ENCODE peak calls at places on chromosomes 11 and 22, in eight cellular contexts. Q is mesenchymal stem cell, I is thyroid gland, T is HS-5, D is amygdala, L is SHP77 treated with DMSO at 0.1 percent for 48 hours, S is psoas muscle, V is pancreas. W is an unnamed sample.

GRCh38 chr22:36892292-36892691 is 21.1 kb upstream of the CSF2RB start:
- DNase-seq in Q (no peak), I (no peak), T (no peak), D (no peak), L (no peak), S (no peak), V (no peak), W (no peak)

GRCh38 chr11:115716577-115717214 is 212.5 kb upstream of the CADM1 start:
- DNase-seq in Q (no peak), I (peak; percentile 56), T (no peak), D (no peak), L (no peak), S (no peak), V (no peak), W (no peak)

GRCh38 chr11:4569075-4569474 is 12.5 kb upstream of the OR52I2 start:
- DNase-seq in Q (no peak), I (no peak), T (no peak), D (no peak), L (no peak), S (no peak), V (no peak), W (no peak)

GRCh38 chr11:48134221-48134922 is 82.2 kb upstream of the OR4B1 start:
- DNase-seq in Q (no peak), I (no peak), T (no peak), D (no peak), L (no peak), S (no peak), V (no peak), W (no peak)

GRCh38 chr11:3803726-3804510 is 4.4 kb upstream of the PGAP2 start:
- DNase-seq in Q (peak; percentile 59), I (no peak), T (peak; percentile 73), D (no peak), L (no peak), S (no peak), V (no peak), W (no peak)

GRCh38 chr11:117145393-117145761 is 1.3 kb downstream of the PAFAH1B2 start:
- DNase-seq in Q (peak; percentile 68), I (no peak), T (no peak), D (no peak), L (no peak), S (no peak), V (no peak), W (no peak)

GRCh38 chr22:24819941-24820461 is 14.0 kb downstream of the SGSM1 start:
- DNase-seq in Q (no peak), I (peak; percentile 60), T (no peak), D (peak; percentile 31), L (no peak), S (no peak), V (peak; percentile 80), W (peak; percentile 78)

GRCh38 chr22:45538284-45538683 is 35.6 kb downstream of the FBLN1 start:
- DNase-seq in Q (no peak), I (peak; percentile 67), T (no peak), D (no peak), L (no peak), S (no peak), V (no peak), W (no peak)

GRCh38 chr11:9790703-9791102 is 126.8 kb downstream of the SWAP70 start:
- DNase-seq in Q (no peak), I (no peak), T (no peak), D (no peak), L (no peak), S (no peak), V (no peak), W (no peak)

GRCh38 chr22:46354176-46354992 is 18.9 kb downstream of the TRMU start:
- DNase-seq in Q (no peak), I (no peak), T (no peak), D (no peak), L (no peak), S (no peak), V (no peak), W (no peak)

GRCh38 chr11:69553416-69554357 is 72.2 kb downstream of the LINC01488 start:
- DNase-seq in Q (no peak), I (no peak), T (no peak), D (no peak), L (no peak), S (no peak), V (no peak), W (no peak)

GRCh38 chr11:131246589-131247164 is 123.7 kb upstream of the NTM start:
- DNase-seq in Q (no peak), I (peak; percentile 56), T (no peak), D (peak; percentile 54), L (no peak), S (peak; percentile 24), V (peak; percentile 15), W (peak; percentile 55)

GRCh38 chr11:128334311-128335044 is 252.9 kb downstream of the ETS1 start:
- DNase-seq in Q (no peak), I (peak; percentile 15), T (no peak), D (no peak), L (peak; percentile 46), S (peak; percentile 27), V (no peak), W (no peak)

GRCh38 chr11:58625086-58625485 is 2.6 kb downstream of the CNTF start:
- DNase-seq in Q (no peak), I (no peak), T (no peak), D (no peak), L (no peak), S (no peak), V (no peak), W (no peak)

GRCh38 chr22:20131856-20132685 is 467 bp downstream of the ZDHHC8 start:
- DNase-seq in Q (no peak), I (peak; percentile 45), T (no peak), D (no peak), L (no peak), S (peak; percentile 64), V (no peak), W (peak; percentile 38)

GRCh38 chr11:59141673-59142460 is 789 bp upstream of the FAM111A start:
- DNase-seq in Q (no peak), I (no peak), T (peak; percentile 57), D (no peak), L (no peak), S (no peak), V (no peak), W (no peak)

GRCh38 chr11:72720047-72720446 is 32.2 kb downstream of the ARAP1 start:
- DNase-seq in Q (no peak), I (no peak), T (no peak), D (no peak), L (no peak), S (no peak), V (no peak), W (no peak)

GRCh38 chr11:7450836-7451235 is 34.5 kb upstream of the OLFML1 start:
- DNase-seq in Q (no peak), I (no peak), T (no peak), D (no peak), L (no peak), S (no peak), V (no peak), W (no peak)

GRCh38 chr22:29043906-29044575 is 17.6 kb downstream of the C22orf31 start:
- DNase-seq in Q (peak; percentile 84), I (no peak), T (peak; percentile 53), D (no peak), L (no peak), S (no peak), V (no peak), W (no peak)

GRCh38 chr11:71116435-71117040 is 135.8 kb downstream of the SHANK2 start:
- DNase-seq in Q (no peak), I (no peak), T (no peak), D (no peak), L (no peak), S (no peak), V (no peak), W (no peak)

GRCh38 chr11:77118086-77118485 is 10.0 kb upstream of the MYO7A start:
- DNase-seq in Q (no peak), I (no peak), T (no peak), D (no peak), L (no peak), S (peak; percentile 5), V (no peak), W (no peak)

GRCh38 chr11:119680899-119681370 is 48.1 kb downstream of the NECTIN1 start:
- DNase-seq in Q (no peak), I (no peak), T (no peak), D (peak; percentile 25), L (no peak), S (peak; percentile 34), V (peak; percentile 61), W (peak; percentile 66)

GRCh38 chr22:22692707-22693530 is 48.5 kb downstream of the GGTLC2 start:
- DNase-seq in Q (no peak), I (peak; percentile 44), T (no peak), D (no peak), L (peak; percentile 11), S (no peak), V (peak; percentile 79), W (peak; percentile 75)

GRCh38 chr11:72328366-72329224 is 84.6 kb upstream of the PHOX2A start:
- DNase-seq in Q (no peak), I (peak; percentile 75), T (no peak), D (no peak), L (no peak), S (no peak), V (no peak), W (no peak)

GRCh38 chr22:49372111-49372529 is 455.6 kb downstream of the BRD1 start:
- DNase-seq in Q (no peak), I (no peak), T (no peak), D (no peak), L (no peak), S (no peak), V (no peak), W (peak; percentile 17)

GRCh38 chr11:134063096-134063495 is 5.8 kb upstream of the JAM3 start:
- DNase-seq in Q (no peak), I (no peak), T (no peak), D (no peak), L (no peak), S (no peak), V (no peak), W (no peak)

GRCh38 chr11:61827573-61828378 is at the start of gene FADS2:
- DNase-seq in Q (peak; percentile 99), I (peak; percentile 85), T (no peak), D (peak; percentile 88), L (peak; percentile 86), S (peak; percentile 90), V (peak; percentile 63), W (peak; percentile 57)

W was measured in stomach.